ENCODE peak calls at places on chromosome 12, in four cellular contexts. M is pancreas, Q is AG10803, J is cardiac fibroblast. F is an unnamed sample.

GRCh38 chr12:46916796-46917419 is 91.1 kb upstream of the SLC38A4 start:
- DNase-seq in M (no peak), Q (no peak), J (peak; percentile 17), F (no peak)

GRCh38 chr12:106031736-106032135 is 107.0 kb downstream of the NUAK1 start:
- DNase-seq in M (no peak), Q (no peak), J (no peak), F (no peak)

GRCh38 chr12:82682851-82683261 is 3.9 kb upstream of the TMTC2 start:
- DNase-seq in M (no peak), Q (peak; percentile 53), J (no peak), F (no peak)

GRCh38 chr12:66149702-66150398 is 19.3 kb upstream of the LLPH start:
- DNase-seq in M (no peak), Q (no peak), J (peak; percentile 27), F (no peak)

GRCh38 chr12:25960176-25960575 is 1.7 kb downstream of the RASSF8 start:
- DNase-seq in M (no peak), Q (peak; percentile 52), J (peak; percentile 70), F (no peak)

GRCh38 chr12:104673294-104674062 is 216.7 kb downstream of the CHST11 start:
- DNase-seq in M (no peak), Q (peak; percentile 84), J (peak; percentile 93), F (no peak)

GRCh38 chr12:64452559-64453329 is 824 bp downstream of the TBK1 start:
- DNase-seq in M (no peak), Q (peak; percentile 86), J (peak; percentile 85), F (peak; percentile 81)

GRCh38 chr12:86256169-86256568 is at the start of gene MGAT4C:
- DNase-seq in M (no peak), Q (no peak), J (no peak), F (no peak)

GRCh38 chr12:15776532-15776931 is 12.7 kb downstream of the EPS8 start:
- DNase-seq in M (no peak), Q (no peak), J (no peak), F (no peak)

GRCh38 chr12:54497883-54498282 is 331 bp downstream of the NCKAP1L start:
- DNase-seq in M (no peak), Q (no peak), J (no peak), F (no peak)

GRCh38 chr12:89417246-89417977 is 65.1 kb upstream of the DUSP6 start:
- DNase-seq in M (no peak), Q (peak; percentile 31), J (peak; percentile 35), F (no peak)

GRCh38 chr12:13666806-13667205 is 314.6 kb downstream of the GRIN2B start:
- DNase-seq in M (no peak), Q (no peak), J (no peak), F (no peak)

GRCh38 chr12:76470028-76470939 is 89.3 kb downstream of the OSBPL8 start:
- DNase-seq in M (no peak), Q (peak; percentile 84), J (peak; percentile 78), F (peak; percentile 81)

GRCh38 chr12:85807681-85808228 is 28.5 kb downstream of the RASSF9 start:
- DNase-seq in M (no peak), Q (no peak), J (no peak), F (no peak)

GRCh38 chr12:45615268-45615667 is 114.2 kb upstream of the ARID2 start:
- DNase-seq in M (no peak), Q (peak; percentile 37), J (peak; percentile 35), F (peak; percentile 28)

GRCh38 chr12:59096246-59096645 is 175.9 kb upstream of the LRIG3 start:
- DNase-seq in M (no peak), Q (no peak), J (no peak), F (no peak)

GRCh38 chr12:99709619-99710018 is 62.1 kb downstream of the GARIN6 start:
- DNase-seq in M (no peak), Q (no peak), J (no peak), F (no peak)

GRCh38 chr12:88052686-88053085 is 23.5 kb upstream of the C12orf50 start:
- DNase-seq in M (no peak), Q (peak; percentile 42), J (peak; percentile 67), F (no peak)

GRCh38 chr12:109089683-109090082 is 3.6 kb downstream of the ALKBH2 start:
- DNase-seq in M (no peak), Q (no peak), J (no peak), F (no peak)

GRCh38 chr12:69036999-69037398 is 104.0 kb upstream of the CPM start:
- DNase-seq in M (no peak), Q (no peak), J (no peak), F (no peak)

GRCh38 chr12:69039881-69040280 is 106.9 kb upstream of the CPM start:
- DNase-seq in M (no peak), Q (peak; percentile 42), J (no peak), F (no peak)

DNA sequence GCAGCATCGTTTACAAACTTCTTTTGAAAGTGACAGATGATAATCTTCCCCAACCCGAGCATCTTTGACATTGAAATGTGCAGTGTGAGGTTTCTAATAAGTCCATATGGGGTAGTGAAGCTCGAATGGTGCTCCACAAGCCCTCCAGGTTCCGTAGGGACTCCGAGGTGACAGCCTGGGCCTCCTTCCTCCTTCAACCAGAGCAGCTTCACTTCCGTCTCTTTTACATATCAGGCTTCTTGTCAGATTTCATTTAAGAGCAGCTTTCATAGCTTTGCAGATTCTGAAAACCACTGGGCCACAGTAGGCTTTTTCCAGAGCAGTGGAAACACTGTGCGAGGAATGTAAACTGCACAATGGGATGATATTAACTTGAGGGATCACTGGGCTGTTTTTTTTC is 103.6 kb upstream of the CPM start:
- DNase-seq in M (no peak), Q (no peak), J (no peak), F (no peak)
- H3K4me3 ChIP-seq in M (no peak overlapping the region), Q (no peak overlapping the region), J (no peak overlapping the region), F (no peak overlapping the region)

GRCh38 chr12:114668905-114669304 is 15.1 kb downstream of the TBX3 start:
- DNase-seq in M (no peak), Q (no peak), J (no peak), F (no peak)

GRCh38 chr12:114665411-114666181 is 18.4 kb downstream of the TBX3 start:
- DNase-seq in M (no peak), Q (no peak), J (no peak), F (no peak)

GRCh38 chr12:114668151-114668891 is 15.7 kb downstream of the TBX3 start:
- DNase-seq in M (peak; percentile 63), Q (peak; percentile 79), J (peak; percentile 78), F (no peak)

GRCh38 chr12:114667669-114668150 is 16.3 kb downstream of the TBX3 start:
- DNase-seq in M (no peak), Q (no peak), J (no peak), F (no peak)

DNA sequence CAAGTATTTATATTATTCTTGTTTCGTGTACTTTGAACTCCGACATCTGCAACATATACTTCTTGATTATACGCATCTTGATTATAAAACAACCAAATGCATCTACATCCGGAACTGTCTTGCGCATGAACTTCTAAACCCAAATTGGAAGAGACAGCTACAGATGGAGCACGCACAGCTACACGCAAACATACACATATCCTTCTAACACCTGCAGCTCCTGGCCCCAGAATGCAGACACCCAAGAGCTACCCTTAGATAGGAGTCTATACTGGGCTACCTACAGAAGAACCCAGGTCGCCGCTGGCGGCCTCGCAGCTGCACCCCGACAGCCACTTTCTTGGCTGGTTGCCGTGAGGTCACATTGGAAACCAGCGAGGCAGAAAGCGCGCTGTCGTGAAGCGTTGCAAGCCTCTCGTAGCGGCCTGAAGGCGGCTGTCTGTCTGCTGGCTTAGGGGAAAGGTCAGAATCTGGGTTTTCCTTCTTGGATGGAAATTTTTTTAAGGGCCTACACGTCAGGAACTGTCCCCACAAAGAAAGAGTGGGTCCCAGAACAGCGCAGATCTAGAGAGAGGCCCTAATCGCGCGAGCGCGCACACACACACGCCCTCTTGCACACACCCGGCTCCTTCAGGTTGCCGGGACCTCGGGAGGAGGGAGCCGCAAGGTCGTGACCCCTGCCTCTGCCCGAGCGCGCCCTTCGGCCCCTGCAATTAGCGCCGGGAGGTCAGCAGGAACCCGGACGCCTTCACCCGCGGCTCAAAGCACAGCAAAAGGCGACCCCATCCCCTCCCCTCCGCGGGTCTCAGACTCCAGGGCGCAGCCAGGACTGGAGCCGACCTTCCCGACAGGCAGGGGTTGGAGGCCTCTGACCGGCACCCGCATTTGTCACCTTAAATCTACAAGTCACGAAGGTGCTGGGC is 17.0 kb downstream of the TBX3 start:
- DNase-seq in M (no peak), Q (no peak), J (no peak), F (no peak)
- H3K4me3 ChIP-seq in M (no peak overlapping the region), Q (no peak overlapping the region), J (no peak overlapping the region), F (no peak overlapping the region)

DNA sequence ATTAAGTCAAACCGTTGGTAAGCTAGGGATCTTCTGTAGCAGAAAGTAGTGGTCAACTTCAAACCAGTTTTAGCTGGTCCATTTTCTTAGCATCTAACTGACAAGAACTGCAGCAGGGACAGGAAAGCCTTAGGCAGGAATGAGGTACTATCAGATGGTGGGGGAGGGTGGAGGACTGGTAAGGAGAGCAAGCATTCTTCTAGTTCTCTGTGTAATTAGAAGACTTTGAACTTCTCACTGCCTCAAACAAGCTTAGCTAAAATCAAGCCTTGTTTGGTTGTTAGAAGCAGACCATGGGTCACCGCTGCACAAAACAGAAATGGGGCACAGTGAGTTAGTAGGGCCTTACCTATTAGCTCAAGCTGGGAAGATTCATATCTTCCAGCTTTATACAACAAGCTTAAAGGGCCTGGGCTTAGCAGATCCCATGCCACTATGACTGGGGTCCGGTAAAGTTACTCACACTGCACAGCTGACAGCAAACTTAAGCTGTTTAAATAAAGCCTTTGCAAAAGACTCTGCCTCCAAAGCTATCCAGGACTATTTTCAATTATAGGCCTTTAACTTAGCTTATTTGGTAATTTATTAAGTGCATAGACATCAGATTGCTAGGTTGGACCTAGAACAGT is 73.9 kb downstream of the ACADS start:
- DNase-seq in M (no peak), Q (no peak), J (peak; percentile 16), F (no peak)
- H3K4me3 ChIP-seq in M (no peak overlapping the region), Q (no peak overlapping the region), J (no peak overlapping the region), F (no peak overlapping the region)

GRCh38 chr12:8027856-8028255 is 4.7 kb upstream of the FOXJ2 start:
- DNase-seq in M (no peak), Q (no peak), J (no peak), F (no peak)
- H3K4me3 ChIP-seq in M (peak overlapping the region; percentile 59), Q (no peak overlapping the region), J (no peak overlapping the region), F (no peak overlapping the region)

GRCh38 chr12:14770495-14771313 is 32.6 kb downstream of the WBP11 start:
- DNase-seq in M (peak; percentile 93), Q (peak; percentile 90), J (peak; percentile 97), F (peak; percentile 76)

GRCh38 chr12:14769837-14770494 is 33.3 kb downstream of the WBP11 start:
- DNase-seq in M (peak; percentile 85), Q (peak; percentile 64), J (peak; percentile 73), F (peak; percentile 23)

GRCh38 chr12:14772946-14773345 is 30.3 kb downstream of the WBP11 start:
- DNase-seq in M (no peak), Q (no peak), J (no peak), F (no peak)

GRCh38 chr12:14773685-14774073 is 29.6 kb downstream of the WBP11 start:
- DNase-seq in M (peak; percentile 31), Q (no peak), J (no peak), F (no peak)

GRCh38 chr12:14771651-14772137 is 31.6 kb downstream of the WBP11 start:
- DNase-seq in M (no peak), Q (no peak), J (no peak), F (no peak)
- H3K4me3 ChIP-seq in M (peak overlapping the region; percentile 64), Q (no peak overlapping the region), J (no peak overlapping the region), F (no peak overlapping the region)